ENCODE peak calls at places on chromosomes 1 and 21, in seven cellular contexts. K is activated CD4-positive, CD25-positive, alpha-beta regulatory T cell treated with anti-CD3 and anti-CD28 coated beads, Interleukin-2, amount 50 U/mL, for 72 hours; I is activated CD8-positive, alpha-beta memory T cell treated with anti-CD3 and anti-CD28 coated beads for 4 hours; P is naive thymus-derived CD8-positive, alpha-beta T cell; R is body of pancreas; F is left ventricle myocardium inferior; A is bronchial epithelial cell. J is an unnamed sample.

GRCh38 chr1:89873757-89874156 is 52.9 kb downstream of the LRRC8D start:
- DNase-seq in R (no peak), A (peak), F (no peak), K (no peak), P (no peak), I (no peak), J (no peak)

GRCh38 chr1:88394958-88395357 is 289.1 kb upstream of the PKN2 start:
- DNase-seq in A (no peak), I (no peak), R (no peak), F (no peak), K (no peak), P (no peak), J (no peak)

GRCh38 chr1:174769961-174770549 is 229.7 kb upstream of the CACYBP start:
- DNase-seq in K (no peak), R (no peak), P (peak), F (no peak), A (peak), I (no peak), J (no peak)

GRCh38 chr1:11749203-11749689 is 12.7 kb upstream of the C1orf167 start:
- DNase-seq in I (no peak), A (peak), R (no peak), F (peak), P (no peak), K (peak), J (peak)

GRCh38 chr1:27418326-27418761 is 25.9 kb downstream of the GPR3 start:
- DNase-seq in R (no peak), F (peak), K (peak), P (no peak), I (peak), A (peak), J (no peak)

GRCh38 chr1:23598424-23598823 is 39.1 kb upstream of the ID3 start:
- DNase-seq in F (no peak), K (no peak), I (no peak), R (no peak), A (no peak), P (no peak), J (no peak)

GRCh38 chr1:60765204-60765603 is 317.2 kb upstream of the NFIA start:
- DNase-seq in P (no peak), A (peak), I (no peak), R (peak), F (no peak), K (no peak), J (no peak)

GRCh38 chr1:213979751-213980605 is 7.8 kb upstream of the PROX1 start:
- DNase-seq in F (no peak), K (no peak), R (no peak), A (no peak), I (no peak), P (no peak), J (no peak)

GRCh38 chr1:156767879-156768608 is 709 bp downstream of the PRCC start:
- DNase-seq in K (peak), A (no peak), R (no peak), F (peak), I (no peak), P (peak), J (peak)

GRCh38 chr21:27076035-27076434 is 109.1 kb upstream of the ADAMTS5 start:
- DNase-seq in I (no peak), F (no peak), P (no peak), K (no peak), R (no peak), A (no peak), J (no peak)

GRCh38 chr1:14713077-14713476 is 114.6 kb downstream of the KAZN start:
- DNase-seq in F (no peak), P (no peak), I (no peak), A (peak), R (no peak), K (no peak), J (no peak)

GRCh38 chr1:104630567-104630966 is 880.9 kb downstream of the AMY1C start:
- DNase-seq in P (no peak), F (no peak), A (no peak), K (no peak), I (no peak), R (no peak), J (no peak)

GRCh38 chr1:20538760-20539551 is 13.4 kb upstream of the FAM43B start:
- DNase-seq in R (no peak), I (no peak), K (no peak), P (no peak), F (no peak), A (peak), J (no peak)

GRCh38 chr1:241115784-241116183 is 241.2 kb downstream of the RGS7 start:
- DNase-seq in R (no peak), A (no peak), I (no peak), P (no peak), K (no peak), F (no peak), J (no peak)

GRCh38 chr1:20165522-20165951 is 20.4 kb upstream of the UBXN10 start:
- DNase-seq in R (no peak), K (no peak), P (no peak), F (no peak), A (peak), I (no peak), J (no peak)

GRCh38 chr1:190633488-190633887 is 155.8 kb upstream of the BRINP3 start:
- DNase-seq in P (no peak), I (no peak), K (no peak), F (no peak), R (no peak), A (no peak), J (no peak)

GRCh38 chr21:16533692-16534407 is 804.1 kb downstream of the USP25 start:
- DNase-seq in K (no peak), P (no peak), F (no peak), I (no peak), A (no peak), R (no peak), J (no peak)

GRCh38 chr1:240415532-240415931 is 196.4 kb downstream of the GREM2 start:
- DNase-seq in P (no peak), R (no peak), F (no peak), A (peak), K (no peak), I (no peak), J (no peak)

GRCh38 chr1:160575112-160575664 is 4.1 kb downstream of the CD84 start:
- DNase-seq in I (no peak), P (no peak), K (no peak), R (no peak), A (no peak), F (no peak), J (peak)

GRCh38 chr1:2980849-2981248 is 40.4 kb upstream of the ACTRT2 start:
- DNase-seq in F (no peak), A (no peak), K (no peak), P (no peak), R (no peak), I (no peak), J (peak)

GRCh38 chr1:247904122-247904521 is 8.7 kb downstream of the OR2W3 start:
- DNase-seq in K (no peak), I (no peak), P (no peak), A (no peak), R (no peak), F (no peak), J (no peak)

GRCh38 chr1:167473761-167474160 is 44.6 kb downstream of the CD247 start:
- DNase-seq in I (no peak), A (no peak), R (no peak), F (no peak), P (no peak), K (no peak), J (no peak)

GRCh38 chr1:3717715-3718601 is 34.3 kb upstream of the CCDC27 start:
- DNase-seq in P (no peak), K (no peak), I (no peak), F (no peak), A (no peak), R (no peak), J (no peak)

GRCh38 chr1:8598060-8598724 is 219.2 kb downstream of the RERE start:
- DNase-seq in F (peak), P (no peak), A (peak), R (peak), I (no peak), K (no peak), J (no peak)

GRCh38 chr1:96306809-96307208 is 414.8 kb upstream of the PTBP2 start:
- DNase-seq in R (no peak), P (no peak), I (no peak), F (no peak), A (peak), K (no peak), J (no peak)

GRCh38 chr1:41500781-41501518 is 16.5 kb upstream of the EDN2 start:
- DNase-seq in A (peak), K (no peak), I (no peak), R (no peak), F (no peak), P (no peak), J (no peak)

GRCh38 chr1:38083541-38083940 is 36.9 kb upstream of the POU3F1 start:
- DNase-seq in R (no peak), I (no peak), A (no peak), K (no peak), F (no peak), P (no peak), J (no peak)

GRCh38 chr21:45142469-45142868 is 68.1 kb downstream of the ADARB1 start:
- DNase-seq in K (no peak), R (peak), P (no peak), I (no peak), F (no peak), A (no peak), J (no peak)

GRCh38 chr1:76867342-76868130 is at the start of gene ST6GALNAC5:
- DNase-seq in P (no peak), A (no peak), I (no peak), K (no peak), F (no peak), R (no peak), J (no peak)

GRCh38 chr1:51693420-51694144 is 76.7 kb downstream of the OSBPL9 start:
- DNase-seq in P (no peak), A (peak), K (no peak), F (no peak), I (no peak), R (no peak), J (no peak)

GRCh38 chr1:41475346-41475745 is 9.1 kb downstream of the EDN2 start:
- DNase-seq in P (no peak), R (no peak), F (no peak), I (no peak), A (no peak), K (no peak), J (no peak)

GRCh38 chr1:38424677-38425076 is 378.1 kb upstream of the POU3F1 start:
- DNase-seq in P (no peak), A (no peak), I (no peak), K (no peak), R (no peak), F (no peak), J (no peak)

GRCh38 chr21:34889287-34889536 is 159.9 kb downstream of the RUNX1 start:
- DNase-seq in P (no peak), K (no peak), A (peak), I (no peak), R (peak), F (peak), J (no peak)

GRCh38 chr21:33308586-33309490 is 15.9 kb upstream of the IFNAR1 start:
- DNase-seq in P (no peak), F (no peak), I (no peak), R (peak), A (no peak), K (no peak), J (no peak)

GRCh38 chr1:147079400-147080012 is 92.8 kb downstream of the PRKAB2 start:
- DNase-seq in F (no peak), I (no peak), P (peak), K (peak), R (no peak), A (no peak), J (no peak)

GRCh38 chr1:38271116-38271633 is 224.6 kb upstream of the POU3F1 start:
- DNase-seq in I (no peak), P (no peak), K (no peak), F (no peak), R (no peak), A (peak), J (no peak)

J was measured in CD14-positive monocyte.